ENCODE peak calls at places on chromosome 19, in nine cellular contexts. N is AG10803, Y is GM13976, O is nephron progenitor cell, A is Peyer's patch, F is GM23338, I is dorsolateral prefrontal cortex, H is HCT116, R is H9. S is an unnamed sample.

GRCh38 chr19:40512473-40513344 is 45.9 kb downstream of the SPTBN4 start:
- DNase-seq in I (no peak), R (peak), A (no peak), O (peak), N (peak), H (no peak), F (peak), Y (no peak), S (no peak)

GRCh38 chr19:39502640-39503417 is 4.1 kb downstream of the DLL3 start:
- DNase-seq in H (peak), I (no peak), Y (peak), O (peak), R (peak), F (peak), A (peak), N (peak), S (peak)

GRCh38 chr19:5948697-5949564 is 29.0 kb downstream of the RANBP3 start:
- DNase-seq in A (no peak), R (no peak), F (no peak), I (no peak), Y (no peak), N (no peak), O (no peak), H (no peak), S (peak)

GRCh38 chr19:55467236-55468053 is 2.9 kb upstream of the C19orf85 start:
- DNase-seq in H (no peak), O (peak), R (peak), Y (peak), I (peak), A (peak), F (peak), N (peak), S (peak)

GRCh38 chr19:16825312-16826168 is 3.7 kb upstream of the SIN3B start:
- DNase-seq in Y (no peak), A (peak), N (no peak), I (no peak), H (no peak), F (peak), O (peak), R (peak), S (no peak)

GRCh38 chr19:48152552-48152951 is 17.6 kb downstream of the LIG1 start:
- DNase-seq in O (peak), H (peak), A (peak), R (peak), Y (peak), F (peak), N (peak), I (peak), S (peak)

GRCh38 chr19:11018743-11019142 is 57.9 kb downstream of the SMARCA4 start:
- DNase-seq in H (no peak), F (no peak), R (no peak), I (no peak), O (no peak), A (no peak), N (no peak), Y (no peak), S (no peak)

GRCh38 chr19:51407631-51408131 is 9.8 kb downstream of the SIGLEC10 start:
- DNase-seq in R (peak), F (peak), A (peak), H (peak), I (no peak), Y (peak), O (no peak), N (peak), S (peak)

GRCh38 chr19:10884273-10884672 is 12.9 kb downstream of the CARM1 start:
- DNase-seq in I (no peak), R (no peak), F (no peak), H (peak), O (no peak), Y (no peak), N (peak), A (no peak), S (no peak)

GRCh38 chr19:43782689-43783231 is 2.0 kb upstream of the KCNN4 start:
- DNase-seq in I (no peak), F (no peak), Y (no peak), N (no peak), O (no peak), H (no peak), A (peak), R (no peak), S (peak)

GRCh38 chr19:40603719-40604646 is 2.8 kb downstream of the LTBP4 start:
- DNase-seq in A (peak), I (peak), F (peak), O (peak), R (peak), H (peak), N (peak), Y (peak), S (peak)

GRCh38 chr19:7926021-7926726 is at the start of gene CTXN1:
- DNase-seq in F (peak), A (peak), I (no peak), N (peak), H (no peak), O (peak), Y (peak), R (peak), S (peak)

GRCh38 chr19:57269515-57270250 is 10.6 kb upstream of the ZNF460 start:
- DNase-seq in F (no peak), H (no peak), O (no peak), Y (no peak), A (no peak), N (peak), I (no peak), R (no peak), S (no peak)

GRCh38 chr19:10768369-10768768 is 50.5 kb downstream of the DNM2 start:
- DNase-seq in I (no peak), A (no peak), F (no peak), R (no peak), O (no peak), N (no peak), Y (no peak), H (no peak), S (no peak)

GRCh38 chr19:16435999-16436650 is 35.6 kb downstream of the EPS15L1 start:
- DNase-seq in O (no peak), A (no peak), F (no peak), R (no peak), I (no peak), N (peak), Y (no peak), H (no peak), S (no peak)

GRCh38 chr19:33186835-33187540 is 7.1 kb upstream of the LRP3 start:
- DNase-seq in N (no peak), A (peak), Y (no peak), O (peak), I (no peak), H (no peak), R (no peak), F (no peak), S (no peak)

GRCh38 chr19:19223636-19224035 is 11.9 kb downstream of the NCAN start:
- DNase-seq in I (no peak), H (no peak), A (no peak), N (no peak), R (no peak), F (no peak), O (no peak), Y (no peak), S (no peak)

GRCh38 chr19:19226663-19227062 is 14.9 kb downstream of the NCAN start:
- DNase-seq in I (no peak), N (no peak), O (no peak), R (peak), H (no peak), F (no peak), A (no peak), Y (no peak), S (no peak)

GRCh38 chr19:19224150-19224851 is 12.5 kb downstream of the NCAN start:
- DNase-seq in H (no peak), N (no peak), R (no peak), F (no peak), A (no peak), Y (no peak), I (no peak), O (no peak), S (no peak)

GRCh38 chr19:19226204-19226603 is 14.4 kb downstream of the NCAN start:
- DNase-seq in H (no peak), I (no peak), A (no peak), F (no peak), O (no peak), Y (no peak), R (no peak), N (no peak), S (no peak)

DNA sequence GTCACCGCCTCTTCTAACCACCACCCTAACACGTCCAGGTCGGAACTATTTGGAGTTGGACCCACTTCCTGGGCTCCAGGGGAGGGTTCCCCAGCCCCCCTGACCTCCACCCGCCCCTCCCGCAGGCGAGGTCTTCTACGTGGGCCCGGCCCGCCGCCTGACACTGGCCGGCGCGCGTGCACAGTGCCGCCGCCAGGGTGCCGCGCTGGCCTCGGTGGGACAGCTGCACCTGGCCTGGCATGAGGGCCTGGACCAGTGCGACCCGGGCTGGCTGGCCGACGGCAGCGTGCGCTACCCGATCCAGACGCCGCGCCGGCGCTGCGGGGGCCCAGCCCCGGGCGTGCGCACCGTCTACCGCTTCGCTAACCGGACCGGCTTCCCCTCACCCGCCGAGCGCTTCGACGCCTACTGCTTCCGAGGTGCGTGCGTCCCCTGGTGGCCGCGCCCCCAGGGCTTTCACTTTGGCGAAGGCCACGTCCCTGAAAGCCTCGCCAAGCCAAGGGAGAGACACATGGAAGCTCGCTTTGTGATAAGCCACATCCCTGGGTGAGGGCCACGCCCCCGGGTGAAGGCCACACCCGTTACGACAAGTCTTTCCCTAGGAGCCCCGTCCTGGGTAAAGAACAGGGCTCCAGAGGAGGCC is 13.2 kb downstream of the NCAN start:
- DNase-seq in A (peak), Y (peak), O (peak), F (peak), R (peak), H (peak), I (no peak), N (peak), S (peak)
- TF ChIP-seq CTCF in A (peak), Y (peak), O (peak), F (peak), R (peak), H (peak), I (peak), N (peak), S (peak)

DNA sequence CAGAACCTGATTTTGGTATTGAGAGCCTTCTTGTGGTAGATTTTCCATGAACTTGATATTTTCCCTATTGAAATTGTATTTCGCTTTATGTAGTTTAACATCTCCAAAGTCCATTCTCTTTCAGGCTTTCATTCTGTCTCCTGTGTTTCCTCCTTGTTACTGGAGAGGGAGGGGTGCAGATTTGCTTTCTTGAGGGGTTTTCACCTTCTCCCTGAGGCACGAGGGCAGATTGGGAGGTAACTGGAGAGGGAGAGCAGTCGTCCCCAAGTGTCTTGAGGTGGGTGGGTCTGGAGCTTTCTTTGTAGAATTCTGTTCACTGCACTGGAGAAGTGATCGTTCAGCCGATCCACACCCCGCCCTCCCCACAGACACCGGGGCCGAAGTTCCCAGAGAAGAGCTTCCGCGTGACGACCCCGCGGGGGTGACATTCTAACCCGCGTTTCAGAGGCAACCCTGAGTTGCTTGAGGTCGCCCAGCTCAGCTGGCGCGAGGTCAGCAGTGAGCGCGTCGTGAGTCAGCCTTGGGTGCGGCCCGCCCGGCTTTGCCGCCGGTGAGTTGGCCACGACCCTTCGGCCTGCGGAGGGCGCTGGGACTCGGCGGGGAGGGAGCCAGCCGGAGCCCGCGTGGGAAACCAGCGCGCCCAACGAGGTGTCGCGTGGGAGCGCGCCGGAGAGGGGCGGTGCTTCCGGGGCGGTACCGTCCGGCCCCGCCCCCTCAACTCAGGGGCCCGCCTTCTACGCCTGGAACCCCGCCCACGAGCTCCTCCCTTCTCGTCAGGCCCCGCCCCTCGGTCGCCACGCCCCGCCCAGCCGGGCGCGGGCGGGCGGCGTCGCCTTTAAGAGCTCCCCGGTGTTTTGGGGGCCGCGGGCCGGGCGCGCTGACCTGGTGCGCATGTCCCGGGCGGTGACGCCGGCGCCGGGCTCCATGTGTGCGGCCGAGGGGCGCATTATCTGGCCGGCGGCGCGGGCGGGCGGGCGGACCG is at the start of gene GATAD2A:
- DNase-seq in F (peak), A (peak), R (peak), N (peak), I (peak), H (peak), O (peak), Y (peak), S (peak)
- TF ChIP-seq CTCF in F (no peak), A (peak), R (no peak), N (peak), I (peak), H (peak), O (no peak), Y (peak), S (no peak)

DNA sequence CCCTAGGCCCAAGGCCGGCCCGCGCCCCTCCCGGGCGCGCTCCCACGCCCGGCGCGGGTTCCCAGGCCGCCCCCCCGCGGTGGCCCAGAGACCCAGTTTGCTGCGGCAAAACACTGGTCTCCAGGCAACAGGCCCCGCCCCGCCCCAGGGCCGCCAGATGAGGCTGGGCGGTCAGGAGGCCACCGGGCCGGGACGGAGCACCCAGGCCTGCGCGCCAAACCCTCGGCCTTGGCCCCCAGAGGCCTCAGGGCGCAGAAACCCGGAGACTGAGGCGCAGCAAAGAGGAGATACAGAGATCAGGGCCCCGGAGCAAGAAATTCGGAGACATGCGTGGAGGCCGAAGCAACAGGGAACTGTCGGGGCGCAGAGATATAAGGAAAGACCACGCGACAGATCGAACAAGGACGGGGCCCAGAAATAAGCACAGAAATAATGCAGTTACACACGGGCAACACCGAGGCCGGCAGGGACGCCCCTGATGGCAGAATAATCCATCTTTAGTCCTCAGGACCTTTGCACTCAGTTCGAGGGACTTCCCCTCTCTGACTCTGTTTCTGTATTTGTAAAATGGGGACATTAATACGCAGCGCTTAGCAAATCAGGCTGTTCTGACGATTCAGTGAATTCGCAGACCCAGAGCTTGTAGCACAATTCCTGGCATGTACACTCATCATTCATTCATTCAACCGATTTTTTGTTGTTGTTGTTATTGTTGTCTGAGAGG is 20.8 kb upstream of the ERCC1 start:
- DNase-seq in N (peak), A (peak), F (peak), I (peak), Y (peak), R (peak), H (no peak), O (peak), S (peak)
- TF ChIP-seq CTCF in N (no peak), A (no peak), F (no peak), I (no peak), Y (peak), R (no peak), H (no peak), O (no peak), S (no peak)

DNA sequence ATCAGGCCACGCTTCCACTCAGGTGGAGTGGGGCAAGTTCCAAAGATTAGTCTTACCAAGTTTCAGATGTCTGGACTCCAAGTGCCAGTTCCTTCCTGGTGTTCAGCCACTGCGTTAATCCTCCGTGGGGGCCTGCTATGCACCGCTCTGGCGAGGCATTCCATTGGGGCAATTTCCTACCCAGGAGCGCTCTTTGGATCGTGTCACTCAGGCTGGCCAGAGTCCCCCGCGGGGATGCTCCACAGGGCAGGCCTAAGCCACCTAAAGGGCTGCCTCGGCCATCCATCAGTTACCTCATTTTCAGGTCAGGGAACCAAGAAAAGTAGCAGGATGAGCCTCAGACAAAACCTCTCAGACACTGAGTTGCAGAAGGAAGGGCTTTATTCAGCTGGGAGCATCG is 6.6 kb upstream of the ZNF320 start:
- DNase-seq in A (no peak), Y (no peak), F (peak), I (no peak), H (no peak), N (no peak), R (no peak), O (no peak), S (no peak)
- TF ChIP-seq CTCF in A (no peak), Y (no peak), F (no peak), I (no peak), H (no peak), N (no peak), R (no peak), O (no peak), S (no peak)

DNA sequence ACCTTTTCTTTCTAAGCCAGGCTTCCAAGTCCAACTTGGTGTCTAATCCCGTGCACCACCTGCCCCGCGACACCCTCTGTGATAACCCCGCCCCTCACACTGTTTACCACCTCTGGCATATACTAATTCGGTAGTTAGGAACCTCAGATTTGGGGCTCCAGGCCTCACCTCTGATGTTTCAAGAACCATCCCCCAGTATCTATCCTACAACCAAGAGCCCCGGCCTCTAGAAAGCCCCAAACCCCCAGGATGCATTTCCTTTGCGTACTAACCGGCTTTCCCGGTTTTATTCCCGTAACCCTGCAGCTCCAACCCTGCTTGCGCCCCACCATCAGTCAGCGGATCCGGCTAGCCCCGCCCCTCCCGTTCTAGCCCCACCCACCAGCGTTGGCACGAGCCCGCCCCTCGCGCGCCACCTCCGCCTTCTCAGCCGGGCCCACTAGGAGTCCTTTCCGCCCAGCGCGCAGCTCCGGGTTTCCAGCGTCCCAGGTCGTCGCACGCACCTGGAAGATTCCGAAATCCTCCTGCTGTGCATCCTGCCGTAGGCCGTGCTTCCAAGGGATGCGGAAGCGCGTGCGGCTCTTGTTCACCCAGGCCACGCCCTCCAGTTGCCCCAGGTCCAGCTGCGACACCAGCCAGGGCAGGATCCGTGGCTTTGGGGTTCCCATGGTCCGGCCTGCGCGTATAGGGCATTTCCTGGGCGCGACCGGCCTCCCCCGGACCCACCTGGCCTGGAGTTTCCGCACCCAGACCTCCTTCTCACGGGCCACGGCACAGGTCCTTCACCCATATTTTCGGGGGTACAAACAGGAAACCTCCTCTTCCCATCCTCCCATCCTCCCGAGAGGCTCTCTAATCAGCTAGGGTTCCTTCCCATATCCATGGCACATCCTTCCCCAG is 1.2 kb downstream of the IRF3 start:
- DNase-seq in F (peak), R (peak), O (peak), A (peak), I (peak), N (peak), Y (peak), H (peak), S (peak)
- TF ChIP-seq CTCF in F (no peak), R (peak), O (no peak), A (peak), I (peak), N (peak), Y (no peak), H (peak), S (no peak)

GRCh38 chr19:46716013-46716671 is 772 bp downstream of the PRKD2 start:
- DNase-seq in O (peak), N (no peak), A (no peak), H (no peak), R (peak), Y (no peak), I (no peak), F (peak), S (peak)
- TF ChIP-seq CTCF in O (peak), N (no peak), A (no peak), H (no peak), R (peak), Y (no peak), I (no peak), F (peak), S (no peak)

S was measured in activated CD8-positive, alpha-beta T cell treated with anti-CD3 and anti-CD28 coated beads for 36 hours.